ENCODE peak calls at places on chromosomes 1 and 21, in ten cellular contexts. One of them, this sample, is unnamed.

GRCh38 chr1:225873281-225873850 is 8.8 kb downstream of the TMEM63A start:
- DNase-seq in neural crest cell: no peak
- DNase-seq in AG04449: no peak
- DNase-seq in A549: no peak
- DNase-seq in CD8-positive, alpha-beta T cell: no peak
- DNase-seq in uterus: no peak
- DNase-seq in HFFc6: no peak
- DNase-seq in H9: no peak
- DNase-seq in fibroblast of the aortic adventitia: no peak
- DNase-seq in endothelial cell: no peak
- DNase-seq in this sample: no peak

GRCh38 chr1:176341656-176342055 is 121.3 kb upstream of the PAPPA2 start:
- DNase-seq in CD8-positive, alpha-beta T cell: no peak
- DNase-seq in fibroblast of the aortic adventitia: no peak
- DNase-seq in endothelial cell: no peak
- DNase-seq in neural crest cell: no peak
- DNase-seq in AG04449: no peak
- DNase-seq in A549: no peak
- DNase-seq in H9: no peak
- DNase-seq in HFFc6: no peak
- DNase-seq in uterus: no peak
- DNase-seq in this sample: no peak

GRCh38 chr21:42341776-42342542 is 8.8 kb downstream of the TFF2 start:
- DNase-seq in A549: no peak
- DNase-seq in endothelial cell: no peak
- DNase-seq in fibroblast of the aortic adventitia: no peak
- DNase-seq in AG04449: no peak
- DNase-seq in H9: no peak
- DNase-seq in neural crest cell: no peak
- DNase-seq in uterus: no peak
- DNase-seq in HFFc6: no peak
- DNase-seq in CD8-positive, alpha-beta T cell: peak; percentile 23
- DNase-seq in this sample: no peak

GRCh38 chr1:114428083-114428754 is 82.8 kb downstream of the TRIM33 start:
- DNase-seq in H9: no peak
- DNase-seq in CD8-positive, alpha-beta T cell: no peak
- DNase-seq in AG04449: no peak
- DNase-seq in A549: peak; percentile 8
- DNase-seq in HFFc6: peak; percentile 19
- DNase-seq in neural crest cell: no peak
- DNase-seq in endothelial cell: no peak
- DNase-seq in uterus: no peak
- DNase-seq in fibroblast of the aortic adventitia: peak; percentile 57
- DNase-seq in this sample: no peak

GRCh38 chr1:179126338-179127060 is 44.6 kb downstream of the TOR3A start:
- DNase-seq in H9: no peak
- DNase-seq in A549: no peak
- DNase-seq in neural crest cell: no peak
- DNase-seq in fibroblast of the aortic adventitia: peak; percentile 34
- DNase-seq in uterus: no peak
- DNase-seq in endothelial cell: no peak
- DNase-seq in CD8-positive, alpha-beta T cell: no peak
- DNase-seq in HFFc6: no peak
- DNase-seq in AG04449: no peak
- DNase-seq in this sample: no peak

GRCh38 chr1:108560430-108561144 is 687 bp downstream of the EEIG2 start:
- DNase-seq in HFFc6: peak; percentile 53
- DNase-seq in H9: peak; percentile 81
- DNase-seq in CD8-positive, alpha-beta T cell: peak; percentile 54
- DNase-seq in endothelial cell: peak; percentile 47
- DNase-seq in neural crest cell: peak; percentile 32
- DNase-seq in AG04449: no peak
- DNase-seq in uterus: peak; percentile 42
- DNase-seq in fibroblast of the aortic adventitia: peak; percentile 57
- DNase-seq in A549: peak; percentile 79
- DNase-seq in this sample: peak; percentile 82

GRCh38 chr1:163315773-163316374 is 5.9 kb upstream of the NUF2 start:
- DNase-seq in HFFc6: peak; percentile 33
- DNase-seq in AG04449: no peak
- DNase-seq in H9: no peak
- DNase-seq in neural crest cell: peak; percentile 41
- DNase-seq in endothelial cell: peak; percentile 45
- DNase-seq in fibroblast of the aortic adventitia: peak; percentile 82
- DNase-seq in uterus: peak; percentile 16
- DNase-seq in CD8-positive, alpha-beta T cell: no peak
- DNase-seq in A549: peak; percentile 48
- DNase-seq in this sample: peak; percentile 22

GRCh38 chr1:185075476-185075875 is 30.1 kb downstream of the RNF2 start:
- DNase-seq in AG04449: no peak
- DNase-seq in uterus: no peak
- DNase-seq in CD8-positive, alpha-beta T cell: no peak
- DNase-seq in H9: no peak
- DNase-seq in fibroblast of the aortic adventitia: no peak
- DNase-seq in neural crest cell: no peak
- DNase-seq in endothelial cell: no peak
- DNase-seq in HFFc6: no peak
- DNase-seq in A549: no peak
- DNase-seq in this sample: no peak

GRCh38 chr1:189500777-189501176 is 976.9 kb downstream of the BRINP3 start:
- DNase-seq in fibroblast of the aortic adventitia: no peak
- DNase-seq in HFFc6: no peak
- DNase-seq in uterus: no peak
- DNase-seq in CD8-positive, alpha-beta T cell: no peak
- DNase-seq in A549: no peak
- DNase-seq in AG04449: no peak
- DNase-seq in H9: no peak
- DNase-seq in neural crest cell: no peak
- DNase-seq in endothelial cell: no peak
- DNase-seq in this sample: no peak

DNA sequence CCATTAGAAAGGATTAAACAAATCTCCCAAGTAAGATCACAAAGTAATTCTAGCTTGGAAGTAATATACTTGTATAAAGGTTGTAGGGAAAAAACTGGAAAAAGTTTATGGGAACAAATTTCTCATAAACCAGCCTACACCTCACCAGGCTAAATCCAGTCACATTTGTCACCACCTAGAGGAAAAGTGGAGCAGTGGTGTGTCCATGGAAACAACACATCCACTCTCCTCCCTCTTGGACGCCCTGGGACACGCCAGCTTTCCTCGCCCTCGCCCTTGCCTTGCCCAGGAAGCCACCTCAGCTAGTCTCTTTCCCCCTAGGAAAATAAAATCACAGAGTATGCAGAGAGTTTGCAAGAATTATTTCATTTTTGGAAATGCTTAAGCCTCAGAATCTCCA is 2.2 kb downstream of the PALMD start:
- DNase-seq in uterus: no peak
- DNase-seq in H9: peak; percentile 36
- DNase-seq in AG04449: no peak
- DNase-seq in A549: peak; percentile 58
- DNase-seq in fibroblast of the aortic adventitia: no peak
- DNase-seq in CD8-positive, alpha-beta T cell: no peak
- DNase-seq in neural crest cell: no peak
- DNase-seq in HFFc6: no peak
- DNase-seq in endothelial cell: no peak
- DNase-seq in this sample: no peak
- TF ChIP-seq CTCF in uterus: peak; percentile 9
- TF ChIP-seq CTCF in H9: peak; percentile 49
- TF ChIP-seq CTCF in AG04449: peak; percentile 34
- TF ChIP-seq CTCF in A549: peak; percentile 20
- TF ChIP-seq CTCF in fibroblast of the aortic adventitia: no peak
- TF ChIP-seq CTCF in CD8-positive, alpha-beta T cell: no peak
- TF ChIP-seq CTCF in neural crest cell: peak; percentile 25
- TF ChIP-seq CTCF in HFFc6: peak; percentile 46
- TF ChIP-seq CTCF in endothelial cell: no peak
- TF ChIP-seq CTCF in this sample: peak; percentile 9

GRCh38 chr1:6267686-6268281 is 6.9 kb upstream of the GPR153 start:
- DNase-seq in endothelial cell: no peak
- DNase-seq in fibroblast of the aortic adventitia: peak; percentile 33
- DNase-seq in A549: no peak
- DNase-seq in HFFc6: peak; percentile 42
- DNase-seq in AG04449: no peak
- DNase-seq in neural crest cell: no peak
- DNase-seq in CD8-positive, alpha-beta T cell: no peak
- DNase-seq in uterus: no peak
- DNase-seq in H9: no peak
- DNase-seq in this sample: no peak
- TF ChIP-seq CTCF in endothelial cell: no peak
- TF ChIP-seq CTCF in fibroblast of the aortic adventitia: no peak
- TF ChIP-seq CTCF in A549: no peak
- TF ChIP-seq CTCF in HFFc6: no peak
- TF ChIP-seq CTCF in AG04449: no peak
- TF ChIP-seq CTCF in neural crest cell: no peak
- TF ChIP-seq CTCF in CD8-positive, alpha-beta T cell: no peak
- TF ChIP-seq CTCF in uterus: no peak
- TF ChIP-seq CTCF in H9: no peak
- TF ChIP-seq CTCF in this sample: no peak

DNA sequence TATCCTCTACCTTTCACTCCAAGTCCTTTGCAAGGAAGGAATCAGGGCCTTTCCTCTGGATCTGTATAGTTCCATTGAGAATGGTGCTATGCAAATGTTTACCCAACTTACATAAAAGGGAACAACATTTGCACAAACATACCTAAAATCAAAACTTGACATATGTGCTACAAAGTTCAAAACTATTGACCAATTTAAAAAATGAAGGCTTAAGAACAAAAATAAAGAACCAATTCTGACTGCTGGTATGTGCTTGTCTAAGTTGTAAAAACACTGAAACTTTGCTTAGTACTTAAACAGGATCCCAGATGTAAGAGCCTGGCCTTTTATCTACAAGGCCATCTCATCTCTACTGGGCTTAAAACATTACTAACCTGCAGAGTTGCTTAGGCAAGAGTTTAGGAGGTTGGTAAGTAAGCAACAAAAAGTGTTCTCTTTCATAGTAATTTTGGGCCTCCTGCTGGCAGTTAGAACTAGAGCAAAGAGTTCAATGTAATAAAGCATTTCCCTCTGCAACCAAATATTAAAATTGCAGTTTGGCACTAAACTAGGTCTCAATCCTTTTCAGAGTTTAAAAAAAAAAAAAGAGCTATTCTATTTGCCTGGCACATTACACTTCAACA is 2.0 kb downstream of the SCMH1 start:
- DNase-seq in fibroblast of the aortic adventitia: peak; percentile 67
- DNase-seq in neural crest cell: no peak
- DNase-seq in H9: no peak
- DNase-seq in AG04449: peak; percentile 31
- DNase-seq in uterus: no peak
- DNase-seq in endothelial cell: no peak
- DNase-seq in HFFc6: peak; percentile 85
- DNase-seq in CD8-positive, alpha-beta T cell: no peak
- DNase-seq in A549: peak; percentile 73
- DNase-seq in this sample: no peak
- TF ChIP-seq CTCF in fibroblast of the aortic adventitia: peak; percentile 55
- TF ChIP-seq CTCF in neural crest cell: peak; percentile 54
- TF ChIP-seq CTCF in H9: no peak
- TF ChIP-seq CTCF in AG04449: peak; percentile 37
- TF ChIP-seq CTCF in uterus: peak; percentile 49
- TF ChIP-seq CTCF in endothelial cell: no peak
- TF ChIP-seq CTCF in HFFc6: peak; percentile 63
- TF ChIP-seq CTCF in CD8-positive, alpha-beta T cell: no peak
- TF ChIP-seq CTCF in A549: peak; percentile 43
- TF ChIP-seq CTCF in this sample: no peak

DNA sequence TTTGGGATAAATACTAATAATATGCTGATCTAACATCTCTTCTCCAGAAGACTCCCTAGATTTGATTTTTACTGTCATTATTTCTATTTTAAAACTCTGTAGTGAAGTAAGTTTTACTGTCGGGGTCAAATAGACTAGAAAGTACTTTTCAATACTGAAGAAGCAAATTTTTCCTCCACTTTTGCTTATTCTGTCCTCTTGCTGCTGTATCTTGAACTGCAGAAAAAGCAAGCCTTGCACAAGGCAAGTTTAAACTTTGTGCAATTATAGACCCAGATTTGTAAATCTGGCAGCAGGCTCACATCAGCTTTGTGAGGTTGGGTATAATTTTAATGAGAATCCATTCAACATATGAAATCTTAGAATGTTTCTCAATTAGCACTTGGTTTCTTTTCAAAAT is 151.1 kb upstream of the ETS2 start:
- DNase-seq in HFFc6: no peak
- DNase-seq in fibroblast of the aortic adventitia: no peak
- DNase-seq in H9: no peak
- DNase-seq in CD8-positive, alpha-beta T cell: no peak
- DNase-seq in uterus: no peak
- DNase-seq in endothelial cell: no peak
- DNase-seq in neural crest cell: no peak
- DNase-seq in A549: no peak
- DNase-seq in AG04449: no peak
- DNase-seq in this sample: no peak
- TF ChIP-seq CTCF in HFFc6: peak; percentile 26
- TF ChIP-seq CTCF in fibroblast of the aortic adventitia: no peak
- TF ChIP-seq CTCF in H9: no peak
- TF ChIP-seq CTCF in CD8-positive, alpha-beta T cell: no peak
- TF ChIP-seq CTCF in uterus: no peak
- TF ChIP-seq CTCF in endothelial cell: no peak
- TF ChIP-seq CTCF in neural crest cell: no peak
- TF ChIP-seq CTCF in A549: no peak
- TF ChIP-seq CTCF in AG04449: no peak
- TF ChIP-seq CTCF in this sample: no peak